ENCODE peak calls at places on chromosomes 1 and 21, in four cellular contexts. D is small intestine, Z is head of caudate nucleus, S is T47D. G is an unnamed sample.

GRCh38 chr1:23801338-23801748 is 789 bp upstream of the GALE start:
- DNase-seq in D (peak; percentile 62), Z (no peak), S (no peak), G (no peak)

GRCh38 chr1:230548357-230548756 is 93.9 kb upstream of the COG2 start:
- DNase-seq in D (peak; percentile 66), S (no peak), Z (no peak), G (no peak)

GRCh38 chr1:203327684-203328457 is 22.6 kb downstream of the BTG2 start:
- DNase-seq in Z (peak; percentile 78), S (peak; percentile 90), D (peak; percentile 74), G (no peak)

GRCh38 chr1:175373786-175374623 is 181.4 kb upstream of the KIAA0040 start:
- DNase-seq in D (peak; percentile 11), S (peak; percentile 42), Z (peak; percentile 49), G (no peak)

GRCh38 chr1:236370397-236370796 is 23.7 kb upstream of the EDARADD start:
- DNase-seq in Z (no peak), D (no peak), S (no peak), G (no peak)

GRCh38 chr1:26181586-26182371 is 4.5 kb downstream of the CNKSR1 start:
- DNase-seq in Z (no peak), D (no peak), S (no peak), G (no peak)

GRCh38 chr21:41658321-41658720 is 108.5 kb downstream of the RIPK4 start:
- DNase-seq in S (no peak), Z (no peak), D (no peak), G (no peak)

GRCh38 chr1:156959414-156959813 is 39.0 kb downstream of the LRRC71 start:
- DNase-seq in D (no peak), S (no peak), Z (no peak), G (peak; percentile 32)

GRCh38 chr1:85297855-85298629 is 21.6 kb upstream of the BCL10 start:
- DNase-seq in Z (no peak), D (peak; percentile 84), S (peak; percentile 97), G (peak; percentile 97)

GRCh38 chr21:46127239-46128105 is 27.9 kb downstream of the FTCD start:
- DNase-seq in S (no peak), Z (no peak), D (no peak), G (no peak)

GRCh38 chr1:228684609-228685008 is 50.7 kb upstream of the RHOU start:
- DNase-seq in Z (no peak), S (no peak), D (no peak), G (no peak)

GRCh38 chr21:41852151-41852928 is 26.8 kb downstream of the PRDM15 start:
- DNase-seq in Z (no peak), S (no peak), D (no peak), G (no peak)

GRCh38 chr1:115647507-115647906 is 5.7 kb downstream of the VANGL1 start:
- DNase-seq in Z (no peak), D (no peak), S (no peak), G (no peak)

GRCh38 chr1:166857995-166858394 is 18.1 kb downstream of the TADA1 start:
- DNase-seq in D (no peak), Z (no peak), S (no peak), G (no peak)

GRCh38 chr21:46441331-46441730 is 17.4 kb upstream of the DIP2A start:
- DNase-seq in Z (no peak), D (no peak), S (no peak), G (no peak)

G was measured in BJ.